ENCODE peak calls at places on chromosomes 16 and 17, in six cellular contexts. N, M, G, S, H and P are unnamed samples.

GRCh38 chr17:79659376-79659775 is 48.5 kb upstream of the RBFOX3 start:
- DNase-seq in N (no peak), M (no peak), G (no peak), S (no peak), H (no peak), P (no peak)

GRCh38 chr16:49548571-49548970 is 175.0 kb downstream of the C16orf78 start:
- DNase-seq in N (no peak), M (no peak), G (no peak), S (no peak), H (no peak), P (no peak)

GRCh38 chr17:16283705-16284104 is 66.7 kb downstream of the PIGL start:
- DNase-seq in N (peak; percentile 45), M (no peak), G (no peak), S (no peak), H (no peak), P (no peak)

GRCh38 chr17:42200702-42201101 is 6.4 kb upstream of the GHDC start:
- DNase-seq in N (no peak), M (peak; percentile 75), G (peak; percentile 64), S (no peak), H (no peak), P (no peak)

GRCh38 chr16:30185141-30185682 is 1.8 kb downstream of the CORO1A start:
- DNase-seq in N (no peak), M (no peak), G (no peak), S (peak; percentile 23), H (no peak), P (no peak)

GRCh38 chr17:35214631-35215273 is 20.6 kb upstream of the SLC35G3 start:
- DNase-seq in N (no peak), M (no peak), G (no peak), S (peak; percentile 48), H (peak; percentile 73), P (no peak)

GRCh38 chr16:64679976-64680375 is 441.9 kb downstream of the CDH11 start:
- DNase-seq in N (no peak), M (no peak), G (no peak), S (no peak), H (no peak), P (no peak)

GRCh38 chr16:5323284-5323683 is 225.7 kb upstream of the EEF2KMT start:
- DNase-seq in N (no peak), M (no peak), G (no peak), S (no peak), H (no peak), P (no peak)

GRCh38 chr16:49484454-49484853 is 110.8 kb downstream of the C16orf78 start:
- DNase-seq in N (no peak), M (peak; percentile 85), G (peak; percentile 38), S (no peak), H (peak; percentile 63), P (no peak)

GRCh38 chr17:83122834-83123233 is 43.4 kb downstream of the METRNL start:
- DNase-seq in N (peak; percentile 36), M (peak; percentile 1), G (no peak), S (no peak), H (peak; percentile 31), P (no peak)

GRCh38 chr16:74633686-74634085 is 26.8 kb upstream of the GLG1 start:
- DNase-seq in N (no peak), M (no peak), G (no peak), S (no peak), H (no peak), P (no peak)

GRCh38 chr16:85570213-85570734 is 42.8 kb upstream of the GSE1 start:
- DNase-seq in N (no peak), M (no peak), G (no peak), S (peak; percentile 31), H (no peak), P (peak; percentile 77)

GRCh38 chr17:77422104-77422782 is 281.5 kb downstream of the SEC14L1 start:
- DNase-seq in N (peak; percentile 57), M (no peak), G (no peak), S (no peak), H (no peak), P (peak; percentile 61)